ENCODE peak calls at places on chromosome 2, in eight cellular contexts. Y is K562, P is body of pancreas, J is spleen, F is ovary, W is H1, U is IMR-90, R is A549. I is an unnamed sample. For H3K9me3, the result is how much of the 10 kb centered on the place peaks cover.

GRCh38 chr2:172098650-172099471 is 3.8 kb downstream of the DLX2 start:
- DNase-seq in P (no peak), J (peak), U (peak), Y (peak), R (peak), W (no peak), F (peak), I (no peak)

GRCh38 chr2:208147008-208147407 is 1.1 kb upstream of the CRYGB start:
- DNase-seq in P (no peak), F (no peak), W (no peak), U (no peak), R (no peak), Y (no peak), J (no peak), I (no peak)

GRCh38 chr2:171798156-171798815 is 95.8 kb downstream of the SLC25A12 start:
- DNase-seq in R (no peak), W (no peak), P (no peak), U (peak), F (no peak), Y (no peak), J (no peak), I (no peak)

GRCh38 chr2:101578671-101579070 is 103.8 kb upstream of the RFX8 start:
- DNase-seq in Y (no peak), R (no peak), W (no peak), F (no peak), P (no peak), U (no peak), J (no peak), I (no peak)

GRCh38 chr2:55161295-55162210 is 70.5 kb downstream of the CLHC1 start:
- DNase-seq in U (no peak), F (no peak), W (no peak), J (no peak), Y (no peak), P (peak), R (no peak), I (no peak)

GRCh38 chr2:237148624-237149023 is 62.9 kb downstream of the COPS8 start:
- DNase-seq in R (no peak), W (no peak), J (no peak), Y (no peak), F (no peak), P (no peak), U (no peak), I (no peak)

GRCh38 chr2:128330583-128330982 is 11.9 kb upstream of the HS6ST1 start:
- DNase-seq in R (no peak), F (no peak), W (no peak), J (no peak), U (no peak), Y (no peak), P (no peak), I (no peak)

GRCh38 chr2:71591044-71591443 is 137.7 kb downstream of the DYSF start:
- DNase-seq in Y (no peak), P (no peak), J (no peak), R (no peak), F (no peak), W (no peak), U (no peak), I (no peak)

GRCh38 chr2:136909777-136910176 is 144.4 kb downstream of the THSD7B start:
- DNase-seq in U (no peak), P (no peak), Y (no peak), F (no peak), W (no peak), R (no peak), J (no peak), I (no peak)

GRCh38 chr2:28608061-28608828 is 112.4 kb downstream of the PLB1 start:
- DNase-seq in W (no peak), Y (no peak), R (no peak), F (peak), J (peak), P (no peak), U (no peak), I (no peak)

GRCh38 chr2:85390941-85391669 is 19.1 kb downstream of the CAPG start:
- DNase-seq in Y (peak), J (peak), U (peak), P (peak), W (peak), R (peak), F (peak), I (peak)

GRCh38 chr2:40093036-40093673 is 314.1 kb upstream of the THUMPD2 start:
- DNase-seq in P (no peak), Y (no peak), W (no peak), U (peak), F (no peak), R (no peak), J (no peak), I (no peak)

GRCh38 chr2:196618661-196619060 is 20.9 kb upstream of the CCDC150 start:
- DNase-seq in Y (no peak), R (no peak), W (no peak), P (no peak), F (no peak), J (no peak), U (no peak), I (no peak)

GRCh38 chr2:69307696-69308064 is 79.3 kb downstream of the GFPT1 start:
- DNase-seq in U (no peak), W (no peak), Y (no peak), F (no peak), J (no peak), P (no peak), R (no peak), I (no peak)

GRCh38 chr2:157691695-157692094 is 63.0 kb upstream of the ACVR1C start:
- DNase-seq in R (no peak), J (no peak), P (no peak), U (no peak), Y (peak), W (no peak), F (no peak), I (no peak)

GRCh38 chr2:133602538-133602937 is 34.3 kb upstream of the NCKAP5 start:
- DNase-seq in R (no peak), U (no peak), P (no peak), J (no peak), W (no peak), Y (no peak), F (no peak), I (peak)

GRCh38 chr2:240960309-240960962 is 38.0 kb upstream of the SNED1 start:
- DNase-seq in W (no peak), J (peak), U (peak), R (no peak), F (peak), Y (no peak), P (peak), I (no peak)

GRCh38 chr2:54404270-54404669 is 51.9 kb upstream of the SPTBN1 start:
- DNase-seq in J (no peak), U (peak), F (no peak), W (no peak), P (no peak), R (no peak), Y (no peak), I (no peak)

GRCh38 chr2:220533485-220533884 is 906.1 kb downstream of the SLC4A3 start:
- DNase-seq in Y (peak), P (no peak), U (peak), W (no peak), R (peak), J (no peak), F (no peak), I (no peak)
- H3K9me3 ChIP-seq in Y (under half), P (under half), U (under half), W (under half), R (under half), J (under half), F (under half), I (under half)

DNA sequence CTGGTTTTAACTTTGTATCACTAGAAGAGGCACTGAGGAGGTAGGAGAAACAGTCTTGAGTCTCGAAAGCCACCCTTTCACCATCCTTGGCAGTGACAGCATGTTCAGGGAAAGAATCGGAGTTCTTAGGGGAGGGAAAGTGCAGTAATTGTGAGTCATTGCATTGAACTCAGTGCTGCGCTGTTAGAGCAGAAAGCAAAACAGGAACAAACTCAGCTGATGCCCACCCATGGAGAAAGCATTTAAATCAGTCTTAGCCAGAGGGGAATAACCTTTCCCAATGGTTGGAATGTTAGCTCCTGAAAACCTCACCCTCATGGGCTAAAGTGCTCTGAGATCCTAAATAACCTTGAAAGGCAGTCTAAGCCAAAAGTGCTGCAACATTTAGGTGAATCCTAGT is 845.6 kb upstream of the CNTNAP5 start:
- DNase-seq in R (no peak), J (no peak), W (no peak), F (no peak), Y (no peak), P (no peak), U (no peak), I (no peak)
- TF ChIP-seq POLR2A in R (no peak), J (no peak), W (no peak), F (no peak), Y (no peak), P (no peak), U (no peak), I (no peak)

DNA sequence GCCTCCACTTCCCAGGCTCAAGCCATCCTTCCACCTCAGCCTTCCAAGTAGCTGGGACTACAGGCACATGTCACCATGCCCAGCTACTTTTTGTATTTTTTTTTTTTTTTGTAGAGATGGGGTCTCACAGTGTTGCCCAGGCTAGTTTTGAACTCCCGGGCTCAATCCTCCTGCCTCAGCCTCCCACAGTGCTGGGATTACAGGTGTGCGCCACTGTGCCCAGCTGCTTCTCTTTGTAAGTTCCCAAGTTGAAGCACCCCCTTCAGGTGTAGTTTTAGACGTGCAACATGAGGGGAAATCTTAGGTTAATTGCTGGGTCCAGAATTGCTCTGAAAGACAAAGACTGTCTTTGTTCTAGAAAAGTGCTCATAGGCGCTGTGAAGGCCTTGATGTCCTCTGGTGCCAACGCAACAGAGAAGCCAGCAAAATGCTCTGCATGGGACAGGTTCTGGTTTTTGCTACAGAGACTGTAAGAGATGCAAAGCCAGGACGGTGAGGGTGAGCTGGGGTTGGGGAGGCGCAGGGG is 46.6 kb downstream of the RRM2 start:
- DNase-seq in F (no peak), J (peak), P (no peak), R (no peak), Y (no peak), W (no peak), U (no peak), I (no peak)
- H3K9me3 ChIP-seq in F (under half), J (under half), P (under half), R (under half), Y (under half), W (under half), U (under half), I (under half)

GRCh38 chr2:200515155-200515554 is 5.3 kb upstream of the KCTD18 start:
- DNase-seq in J (no peak), W (no peak), F (no peak), Y (no peak), P (no peak), R (no peak), U (no peak), I (no peak)

GRCh38 chr2:200507179-200507578 is 2.7 kb downstream of the KCTD18 start:
- DNase-seq in R (no peak), P (no peak), U (no peak), F (no peak), W (no peak), J (no peak), Y (no peak), I (no peak)

GRCh38 chr2:200506679-200507078 is 3.2 kb downstream of the KCTD18 start:
- DNase-seq in P (no peak), R (no peak), J (no peak), W (no peak), F (no peak), U (no peak), Y (no peak), I (no peak)

GRCh38 chr2:200509227-200509607 is 651 bp downstream of the KCTD18 start:
- DNase-seq in J (no peak), W (no peak), F (no peak), R (peak), Y (peak), P (peak), U (no peak), I (no peak)

DNA sequence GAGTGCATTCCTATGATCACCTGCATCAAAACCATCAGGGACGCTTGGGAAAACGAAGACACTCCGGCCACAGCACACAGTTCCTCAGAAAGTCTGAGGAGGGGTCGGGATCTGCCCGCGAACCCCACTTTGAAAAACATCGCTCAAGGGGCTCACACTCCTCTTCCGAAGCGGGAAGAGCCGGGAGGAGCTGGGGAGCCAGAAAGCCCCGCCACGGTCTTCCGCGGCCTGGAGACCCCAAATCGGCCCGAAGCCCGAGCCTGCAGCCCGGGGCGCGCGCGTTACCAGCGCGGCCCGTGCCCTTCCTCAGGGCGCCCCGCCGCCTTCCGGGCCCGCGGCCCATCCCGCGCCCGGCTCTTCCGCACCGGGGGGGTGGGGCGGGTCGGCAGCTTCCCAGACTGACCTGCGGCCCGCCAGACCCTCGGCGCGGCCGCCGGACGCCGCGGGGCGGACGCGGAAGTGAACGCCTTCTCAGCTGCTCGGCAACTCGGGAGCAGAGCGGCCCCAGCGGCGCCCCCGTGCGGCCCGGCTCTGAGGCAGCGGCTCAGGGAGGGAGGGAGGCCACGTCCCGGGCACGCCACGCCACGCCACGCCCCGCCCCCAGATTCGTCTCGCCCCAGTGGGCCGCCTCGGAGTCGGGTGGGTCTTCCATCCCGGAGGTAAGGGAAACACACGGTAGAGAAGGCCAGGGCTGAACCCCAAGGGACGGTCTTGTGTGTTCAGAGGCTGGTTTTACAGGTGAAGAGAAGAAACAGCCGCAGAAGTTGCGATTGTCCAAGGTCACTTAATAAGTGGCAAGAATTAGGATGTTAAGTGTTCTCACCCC is at the start of gene KCTD18:
- DNase-seq in U (peak), Y (peak), R (peak), W (peak), J (peak), F (peak), P (peak), I (peak)
- TF ChIP-seq POLR2A in U (peak), Y (peak), R (peak), W (peak), J (no peak), F (peak), P (peak), I (peak)

I was measured in prostate gland.